ENCODE peak calls at places on chromosomes 1 and 21, in eight cellular contexts. U is ACHN; A is DMS53; Y is upper lobe of right lung; X is activated CD4-positive, alpha-beta T cell treated with anti-CD3 and anti-CD28 coated beads, Interleukin-2, amount 50 U/mL, for 1 hour; B is NCI-H82; V is EL; H is psoas muscle. R is an unnamed sample.

GRCh38 chr1:16241116-16241763 is 4.3 kb upstream of the CPLANE2 start:
- DNase-seq in A (no peak), Y (no peak), V (no peak), B (no peak), H (no peak), X (no peak), U (no peak), R (no peak)

GRCh38 chr1:54927475-54928240 is 40.7 kb upstream of the DHCR24 start:
- DNase-seq in B (peak), H (peak), U (no peak), Y (no peak), X (no peak), A (no peak), V (peak), R (peak)

GRCh38 chr1:22428672-22429071 is 23.0 kb upstream of the ZBTB40 start:
- DNase-seq in X (no peak), H (no peak), B (peak), U (no peak), V (peak), Y (no peak), A (peak), R (peak)

GRCh38 chr1:244349103-244349531 is 102.6 kb downstream of the ADSS2 start:
- DNase-seq in X (no peak), B (no peak), Y (no peak), V (peak), A (no peak), U (peak), H (no peak), R (peak)

GRCh38 chr1:54124472-54124871 is 28.3 kb downstream of the CDCP2 start:
- DNase-seq in V (no peak), Y (peak), B (no peak), U (no peak), X (no peak), A (peak), H (no peak), R (no peak)

GRCh38 chr21:43355925-43356289 is 71.0 kb downstream of the SIK1 start:
- DNase-seq in V (no peak), B (peak), X (no peak), Y (no peak), U (no peak), H (no peak), A (peak), R (no peak)

GRCh38 chr1:162984699-162985098 is 84.5 kb upstream of the RGS4 start:
- DNase-seq in B (peak), A (no peak), H (no peak), U (no peak), Y (no peak), X (no peak), V (peak), R (peak)

GRCh38 chr21:14923468-14923867 is 141.3 kb downstream of the NRIP1 start:
- DNase-seq in V (peak), X (no peak), A (no peak), B (no peak), H (no peak), U (no peak), Y (no peak), R (peak)

GRCh38 chr1:66725885-66726665 is 26.2 kb upstream of the DYNLT5 start:
- DNase-seq in U (peak), X (peak), Y (no peak), H (peak), B (peak), A (peak), V (peak), R (peak)